ENCODE peak calls at places on chromosomes 3 and 15, in nine cellular contexts. U is brain microvascular endothelial cell, A is prostate gland, P is upper lobe of right lung, K is WERI-Rb-1, L is kidney epithelial cell, D is epithelial cell of esophagus, E is AG04450, Q is SJSA1. Y is an unnamed sample.

GRCh38 chr3:61358364-61358763 is 107.1 kb upstream of the FHIT start:
- DNase-seq in K (peak), D (no peak), P (peak), U (no peak), Q (no peak), A (peak), L (no peak), E (no peak), Y (peak)

GRCh38 chr3:52860424-52860768 is 25.6 kb upstream of the MUSTN1 start:
- DNase-seq in A (no peak), Q (no peak), K (no peak), P (no peak), E (no peak), D (no peak), L (no peak), U (no peak), Y (no peak)

GRCh38 chr3:40615916-40616315 is 91.2 kb downstream of the ZNF621 start:
- DNase-seq in P (no peak), Q (no peak), E (no peak), U (no peak), K (peak), D (no peak), L (no peak), A (no peak), Y (no peak)

GRCh38 chr3:94159062-94159726 is 96.3 kb downstream of the NSUN3 start:
- DNase-seq in P (no peak), Q (peak), U (peak), E (no peak), A (no peak), K (no peak), D (peak), L (peak), Y (peak)

GRCh38 chr3:64055076-64055475 is 31.8 kb upstream of the PSMD6 start:
- DNase-seq in E (no peak), A (no peak), U (no peak), D (no peak), L (no peak), Q (no peak), K (no peak), P (no peak), Y (no peak)

GRCh38 chr3:15450611-15451467 is 23.4 kb downstream of the EAF1 start:
- DNase-seq in L (no peak), U (no peak), E (no peak), K (no peak), Q (no peak), A (no peak), P (no peak), D (no peak), Y (no peak)

GRCh38 chr3:112900088-112900487 is 53.4 kb upstream of the CD200R1L start:
- DNase-seq in L (no peak), K (no peak), U (no peak), A (no peak), P (no peak), E (no peak), D (no peak), Q (no peak), Y (peak)

GRCh38 chr3:130644600-130645232 is 101.9 kb downstream of the PIK3R4 start:
- DNase-seq in A (no peak), U (no peak), L (no peak), P (no peak), K (no peak), Q (no peak), E (no peak), D (peak), Y (peak)

GRCh38 chr15:93217343-93217742 is 128.3 kb upstream of the RGMA start:
- DNase-seq in L (no peak), K (no peak), P (no peak), A (no peak), Q (no peak), E (no peak), D (no peak), U (no peak), Y (no peak)

GRCh38 chr3:137343283-137343682 is 385.5 kb downstream of the IL20RB start:
- DNase-seq in Q (no peak), A (no peak), E (no peak), U (no peak), P (no peak), K (peak), D (no peak), L (no peak), Y (no peak)

GRCh38 chr3:40333416-40333815 is 23.9 kb downstream of the EIF1B start:
- DNase-seq in A (no peak), K (no peak), L (no peak), E (no peak), P (no peak), U (no peak), D (no peak), Q (no peak), Y (no peak)

GRCh38 chr3:160677459-160677901 is 520 bp downstream of the ARL14 start:
- DNase-seq in Q (no peak), D (peak), L (no peak), U (peak), A (no peak), P (no peak), E (no peak), K (no peak), Y (no peak)

GRCh38 chr3:155572085-155572484 is 172.8 kb downstream of the PLCH1 start:
- DNase-seq in U (no peak), K (no peak), A (no peak), E (no peak), P (no peak), L (no peak), D (no peak), Q (no peak), Y (peak)

GRCh38 chr3:109122690-109123089 is 4.8 kb upstream of the MORC1 start:
- DNase-seq in L (no peak), E (no peak), U (no peak), D (no peak), Q (no peak), K (no peak), P (no peak), A (no peak), Y (no peak)

GRCh38 chr15:89364341-89364740 is 29.7 kb upstream of the POLG start:
- DNase-seq in Q (peak), D (no peak), A (no peak), P (no peak), E (no peak), L (no peak), K (no peak), U (no peak), Y (no peak)

GRCh38 chr15:89998141-89998661 is 2.9 kb upstream of the ZNF710 start:
- DNase-seq in D (peak), L (no peak), P (no peak), A (no peak), K (peak), Q (peak), U (peak), E (no peak), Y (peak)

GRCh38 chr3:42094992-42095391 is 3.8 kb downstream of the TRAK1 start:
- DNase-seq in D (no peak), U (no peak), L (no peak), A (no peak), Q (no peak), K (no peak), P (no peak), E (no peak), Y (no peak)

GRCh38 chr15:29139540-29140459 is 129.8 kb downstream of the NSMCE3 start:
- DNase-seq in E (no peak), A (peak), U (peak), K (peak), L (no peak), Q (peak), P (peak), D (peak), Y (peak)

GRCh38 chr15:68597581-68597980 is 18.8 kb downstream of the CORO2B start:
- DNase-seq in P (no peak), U (no peak), K (no peak), E (no peak), D (no peak), A (no peak), Q (no peak), L (no peak), Y (no peak)

GRCh38 chr3:3341496-3341895 is 162.0 kb upstream of the CRBN start:
- DNase-seq in D (no peak), E (no peak), L (no peak), P (no peak), Q (no peak), U (no peak), K (no peak), A (no peak), Y (no peak)

GRCh38 chr3:117752984-117753717 is 1043.6 kb downstream of the TUSC7 start:
- DNase-seq in K (no peak), P (no peak), U (no peak), Q (no peak), E (peak), L (no peak), A (no peak), D (peak), Y (peak)

GRCh38 chr3:61632568-61633175 is 71.3 kb downstream of the PTPRG start:
- DNase-seq in K (no peak), D (no peak), U (no peak), L (no peak), A (no peak), Q (peak), P (no peak), E (no peak), Y (peak)

GRCh38 chr15:83285979-83286553 is 1.6 kb upstream of the BNC1 start:
- DNase-seq in U (peak), E (peak), A (no peak), D (peak), P (no peak), L (peak), K (no peak), Q (peak), Y (peak)

GRCh38 chr15:95884276-95884675 is 446.2 kb upstream of the NR2F2 start:
- DNase-seq in D (no peak), E (no peak), K (no peak), P (no peak), A (no peak), L (no peak), U (no peak), Q (no peak), Y (peak)

GRCh38 chr3:125045965-125046364 is 9.8 kb downstream of the HEG1 start:
- DNase-seq in K (no peak), P (no peak), D (peak), A (no peak), U (peak), L (no peak), E (no peak), Q (peak), Y (peak)

GRCh38 chr3:108493862-108494261 is 16.5 kb downstream of the MYH15 start:
- DNase-seq in K (peak), D (peak), U (no peak), A (no peak), E (no peak), P (no peak), L (no peak), Q (no peak), Y (no peak)

GRCh38 chr3:100041328-100041749 is 73.0 kb downstream of the FILIP1L start:
- DNase-seq in Q (no peak), E (peak), K (no peak), L (no peak), U (peak), P (no peak), D (peak), A (no peak), Y (peak)

GRCh38 chr3:16864610-16865313 is 20.0 kb upstream of the PLCL2 start:
- DNase-seq in P (no peak), K (no peak), L (peak), A (no peak), E (no peak), D (peak), Q (no peak), U (peak), Y (peak)

GRCh38 chr3:36633060-36633459 is 131.3 kb downstream of the DCLK3 start:
- DNase-seq in Q (no peak), E (no peak), K (no peak), L (no peak), A (no peak), U (no peak), P (no peak), D (no peak), Y (no peak)

GRCh38 chr3:134312072-134312872 is 61.6 kb upstream of the RYK start:
- DNase-seq in Q (no peak), K (no peak), E (no peak), P (peak), D (peak), A (peak), L (no peak), U (no peak), Y (peak)

GRCh38 chr3:134315286-134316106 is 58.8 kb downstream of the AMOTL2 start:
- DNase-seq in P (no peak), D (peak), Q (peak), E (no peak), U (peak), K (no peak), L (no peak), A (no peak), Y (peak)

GRCh38 chr3:134314588-134315285 is 59.5 kb downstream of the AMOTL2 start:
- DNase-seq in P (no peak), U (no peak), Q (peak), K (peak), A (no peak), D (no peak), E (no peak), L (no peak), Y (peak)

GRCh38 chr3:134312873-134313838 is 61.1 kb downstream of the AMOTL2 start:
- DNase-seq in Q (peak), K (no peak), A (peak), L (no peak), U (no peak), D (peak), P (peak), E (no peak), Y (peak)

DNA sequence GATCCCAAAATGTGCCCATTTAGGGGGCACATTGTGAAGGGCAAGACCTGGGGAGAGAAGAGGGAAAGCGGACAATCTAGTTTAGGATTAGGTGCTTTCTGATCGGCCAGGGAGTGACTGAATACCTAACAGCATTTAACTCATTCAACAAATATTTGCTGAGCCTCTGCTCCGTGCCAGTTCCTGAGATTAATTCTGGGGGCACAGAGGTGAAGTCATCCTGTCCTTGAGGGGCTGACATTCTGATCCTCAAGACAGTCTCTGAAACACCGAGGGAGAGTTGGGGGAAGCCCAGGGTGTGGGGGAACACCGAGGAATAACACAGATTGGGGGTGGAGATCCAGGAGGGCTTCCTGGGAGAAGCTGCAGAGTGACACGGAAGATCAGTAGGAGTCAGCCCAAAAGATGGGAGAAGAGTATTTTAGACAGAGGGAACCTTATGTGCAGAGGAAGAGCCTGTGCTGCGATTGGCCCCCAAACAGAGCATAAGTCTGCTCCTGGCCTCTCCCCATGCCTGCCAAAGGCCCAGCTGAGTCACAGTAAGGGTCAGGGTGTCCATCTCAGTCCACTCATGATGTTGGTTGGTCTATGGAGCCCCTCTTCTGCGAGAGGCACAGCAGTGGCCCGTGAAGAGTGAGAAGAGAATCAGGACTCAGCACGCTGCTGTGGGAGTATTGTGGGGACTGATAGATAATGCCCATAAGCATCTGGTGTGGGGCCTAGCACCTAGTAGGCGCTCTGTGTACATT is 60.2 kb downstream of the AMOTL2 start:
- DNase-seq in D (peak), U (no peak), E (no peak), A (no peak), P (no peak), K (no peak), L (no peak), Q (peak), Y (peak)
- H3K4me3 ChIP-seq in D (peak), U (peak), E (peak), A (peak), P (peak), K (no peak), L (peak), Q (peak), Y (peak)

DNA sequence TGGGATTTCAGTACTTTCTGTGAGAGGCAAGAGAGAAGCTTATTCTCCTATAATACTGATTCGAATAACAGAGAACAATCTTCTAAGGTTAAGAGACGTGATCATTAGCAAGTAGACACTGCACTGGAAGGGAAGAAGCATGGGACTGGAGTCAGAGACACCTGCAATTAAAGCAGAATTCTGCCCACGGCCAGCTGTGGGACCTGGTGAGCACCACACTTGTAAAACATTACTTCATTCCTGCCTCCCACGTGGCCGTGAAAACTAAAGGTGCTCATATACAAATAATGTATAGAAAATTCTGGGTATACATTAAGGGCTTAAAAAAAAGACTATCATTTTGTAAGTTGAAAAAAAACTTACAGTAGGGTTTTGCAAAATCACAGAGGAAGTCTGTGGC is 2.0 kb downstream of the TM2D3 start:
- DNase-seq in E (no peak), L (no peak), D (no peak), K (no peak), U (no peak), A (no peak), Q (no peak), P (no peak), Y (no peak)
- H3K4me3 ChIP-seq in E (no peak), L (no peak), D (no peak), K (no peak), U (no peak), A (no peak), Q (no peak), P (no peak), Y (no peak)

GRCh38 chr3:184378650-184379374 is 805 bp upstream of the THPO start:
- DNase-seq in A (no peak), D (no peak), P (no peak), E (no peak), Q (no peak), K (peak), U (no peak), L (no peak), Y (no peak)
- H3K4me3 ChIP-seq in A (no peak), D (no peak), P (no peak), E (no peak), Q (no peak), K (peak), U (no peak), L (no peak), Y (no peak)

GRCh38 chr15:44735482-44736260 is 657 bp upstream of the TRIM69 start:
- DNase-seq in K (no peak), L (no peak), U (no peak), A (no peak), Q (no peak), E (no peak), D (no peak), P (no peak), Y (no peak)

GRCh38 chr15:44734839-44735481 is 1.4 kb upstream of the TRIM69 start:
- DNase-seq in Q (no peak), K (no peak), P (no peak), E (no peak), D (no peak), L (no peak), A (no peak), U (no peak), Y (no peak)

GRCh38 chr15:44738340-44738984 is 2.1 kb downstream of the TRIM69 start:
- DNase-seq in K (no peak), P (no peak), U (no peak), Q (no peak), A (no peak), D (peak), L (no peak), E (peak), Y (peak)

DNA sequence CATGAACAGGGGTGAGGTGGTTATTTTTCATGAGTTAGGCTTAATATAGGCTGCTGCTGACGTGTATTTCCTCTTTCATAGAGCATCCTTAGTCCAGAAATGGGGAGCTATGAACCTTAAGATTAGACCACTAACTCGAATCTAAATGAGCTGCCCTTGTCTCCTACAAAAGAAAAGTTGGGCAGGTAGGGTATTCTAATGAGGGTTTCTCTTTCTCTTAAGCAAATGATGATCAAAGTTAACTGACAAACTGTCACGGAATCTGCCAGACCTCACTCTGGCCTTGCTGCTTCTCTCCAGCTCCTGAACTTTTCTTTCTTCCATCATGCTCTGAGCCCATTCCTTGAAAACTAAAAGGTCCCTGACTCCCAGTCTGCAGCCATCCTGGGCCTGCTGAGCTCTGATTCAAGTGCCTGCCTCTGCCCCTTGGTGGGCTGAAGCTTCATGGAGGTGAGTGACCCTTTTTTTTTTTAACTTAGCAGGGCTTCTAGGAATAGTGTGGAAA is at the start of gene TRIM69:
- DNase-seq in D (no peak), L (no peak), E (no peak), Q (no peak), P (no peak), A (no peak), K (no peak), U (no peak), Y (no peak)
- H3K4me3 ChIP-seq in D (no peak), L (no peak), E (no peak), Q (no peak), P (no peak), A (no peak), K (no peak), U (no peak), Y (no peak)

GRCh38 chr3:45690331-45691035 is 1.3 kb downstream of the SACM1L start:
- DNase-seq in U (no peak), K (peak), Q (no peak), L (no peak), P (no peak), D (no peak), E (no peak), A (no peak), Y (no peak)

GRCh38 chr3:45689787-45690145 is 570 bp downstream of the SACM1L start:
- DNase-seq in A (no peak), L (no peak), D (no peak), K (no peak), P (no peak), E (no peak), U (no peak), Q (no peak), Y (no peak)

GRCh38 chr3:45687828-45688193 is 1.4 kb upstream of the SACM1L start:
- DNase-seq in P (no peak), D (no peak), Q (no peak), E (no peak), K (no peak), A (no peak), U (no peak), L (no peak), Y (no peak)

GRCh38 chr3:45688194-45688881 is 858 bp upstream of the SACM1L start:
- DNase-seq in U (no peak), E (no peak), D (peak), K (peak), Q (no peak), L (no peak), P (no peak), A (no peak), Y (no peak)

GRCh38 chr3:45688882-45689786 is at the start of gene SACM1L:
- DNase-seq in K (peak), L (peak), U (peak), E (peak), Q (peak), P (peak), A (peak), D (peak), Y (peak)
- H3K4me3 ChIP-seq in K (peak), L (peak), U (peak), E (peak), Q (peak), P (peak), A (peak), D (peak), Y (peak)

GRCh38 chr3:114756506-114757279 is 390.4 kb downstream of the ZBTB20 start:
- DNase-seq in E (no peak), Q (no peak), P (no peak), D (peak), A (no peak), L (no peak), U (no peak), K (no peak), Y (peak)
- H3K4me3 ChIP-seq in E (no peak), Q (no peak), P (no peak), D (no peak), A (no peak), L (no peak), U (no peak), K (no peak), Y (no peak)

Y was measured in fibroblast of mammary gland.